ENCODE peak calls at places on chromosomes 7 and 10, in four cellular contexts. G is GM18507, M is left cardiac atrium, Q is GM23338. F is an unnamed sample.

GRCh38 chr10:100120550-100120949 is 38.9 kb upstream of the CPN1 start:
- DNase-seq in G (no peak), Q (no peak), M (no peak), F (no peak)

GRCh38 chr7:33721895-33722294 is 183.4 kb upstream of the BMPER start:
- DNase-seq in Q (no peak), M (no peak), G (no peak), F (no peak)

GRCh38 chr7:64625114-64626082 is 40.5 kb upstream of the ZNF107 start:
- DNase-seq in G (no peak), Q (peak), M (no peak), F (no peak)

GRCh38 chr10:74917481-74918077 is 91.2 kb downstream of the KAT6B start:
- DNase-seq in M (no peak), G (no peak), Q (no peak), F (no peak)

GRCh38 chr7:99267530-99268360 is 4.9 kb upstream of the MYH16 start:
- DNase-seq in G (no peak), M (no peak), Q (no peak), F (no peak)

GRCh38 chr10:71838264-71839211 is 12.5 kb downstream of the PSAP start:
- DNase-seq in Q (no peak), M (no peak), G (no peak), F (no peak)

GRCh38 chr7:81482600-81483186 is 287.2 kb downstream of the HGF start:
- DNase-seq in Q (peak), M (no peak), G (no peak), F (no peak)

GRCh38 chr7:84191842-84192241 is 2.7 kb downstream of the SEMA3A start:
- DNase-seq in G (no peak), M (no peak), Q (no peak), F (no peak)

GRCh38 chr7:98034044-98035035 is 44.3 kb upstream of the OCM2 start:
- DNase-seq in G (no peak), M (no peak), Q (peak), F (no peak)

GRCh38 chr10:59752278-59752940 is 846 bp downstream of the MRLN start:
- DNase-seq in Q (no peak), M (no peak), G (no peak), F (no peak)

GRCh38 chr7:27182861-27183681 is 2.0 kb downstream of the HOXA11 start:
- DNase-seq in G (no peak), Q (peak), M (no peak), F (no peak)

GRCh38 chr7:148163246-148163645 is 427.3 kb upstream of the C7orf33 start:
- DNase-seq in M (no peak), Q (no peak), G (no peak), F (no peak)

GRCh38 chr7:12674053-12674452 is 13.4 kb upstream of the ARL4A start:
- DNase-seq in Q (no peak), G (no peak), M (no peak), F (no peak)

GRCh38 chr7:139543801-139544603 is 20.5 kb downstream of the CLEC2L start:
- DNase-seq in M (no peak), Q (peak), G (no peak), F (no peak)